ENCODE peak calls at places on chromosomes 11 and 22, in seven cellular contexts. One of them, this sample, is unnamed. For H3K79me2, the result is how much of the 10 kb centered on the place peaks cover.

GRCh38 chr22:30243671-30244465 is 2.7 kb downstream of the LIF start:
- DNase-seq in HCT116: no peak
- DNase-seq in Karpas-422: no peak
- DNase-seq in mesendoderm: no peak
- DNase-seq in MM.1S: no peak
- DNase-seq in DND-41: no peak
- DNase-seq in trophoblast cell: no peak
- DNase-seq in this sample: no peak

GRCh38 chr22:41469218-41469851 is 418 bp downstream of the ACO2 start:
- DNase-seq in HCT116: no peak
- DNase-seq in MM.1S: peak
- DNase-seq in DND-41: no peak
- DNase-seq in trophoblast cell: no peak
- DNase-seq in Karpas-422: peak
- DNase-seq in mesendoderm: peak
- DNase-seq in this sample: no peak

GRCh38 chr22:25149014-25149413 is 50.6 kb upstream of the CRYBB3 start:
- DNase-seq in DND-41: no peak
- DNase-seq in Karpas-422: no peak
- DNase-seq in HCT116: no peak
- DNase-seq in MM.1S: no peak
- DNase-seq in trophoblast cell: no peak
- DNase-seq in mesendoderm: no peak
- DNase-seq in this sample: no peak

GRCh38 chr11:36622431-36623136 is 24.5 kb upstream of the RAG2 start:
- DNase-seq in MM.1S: peak
- DNase-seq in Karpas-422: peak
- DNase-seq in DND-41: peak
- DNase-seq in HCT116: peak
- DNase-seq in trophoblast cell: no peak
- DNase-seq in mesendoderm: no peak
- DNase-seq in this sample: peak

GRCh38 chr11:47070769-47071168 is 105.9 kb downstream of the ARFGAP2 start:
- DNase-seq in trophoblast cell: no peak
- DNase-seq in HCT116: no peak
- DNase-seq in Karpas-422: no peak
- DNase-seq in mesendoderm: no peak
- DNase-seq in DND-41: no peak
- DNase-seq in MM.1S: no peak
- DNase-seq in this sample: no peak

GRCh38 chr11:91707652-91708051 is 517.0 kb upstream of the FAT3 start:
- DNase-seq in Karpas-422: no peak
- DNase-seq in HCT116: no peak
- DNase-seq in mesendoderm: no peak
- DNase-seq in trophoblast cell: no peak
- DNase-seq in MM.1S: no peak
- DNase-seq in DND-41: no peak
- DNase-seq in this sample: no peak

GRCh38 chr22:30979932-30980331 is 10.9 kb downstream of the TUG1 start:
- DNase-seq in Karpas-422: no peak
- DNase-seq in MM.1S: no peak
- DNase-seq in DND-41: no peak
- DNase-seq in trophoblast cell: no peak
- DNase-seq in mesendoderm: peak
- DNase-seq in HCT116: no peak
- DNase-seq in this sample: no peak

GRCh38 chr11:111736191-111736590 is 30.0 kb downstream of the PPP2R1B start:
- DNase-seq in trophoblast cell: peak
- DNase-seq in MM.1S: no peak
- DNase-seq in mesendoderm: no peak
- DNase-seq in HCT116: no peak
- DNase-seq in Karpas-422: no peak
- DNase-seq in DND-41: no peak
- DNase-seq in this sample: peak

GRCh38 chr22:38248280-38248679 is 24.5 kb downstream of the TMEM184B start:
- DNase-seq in mesendoderm: no peak
- DNase-seq in DND-41: no peak
- DNase-seq in trophoblast cell: no peak
- DNase-seq in MM.1S: no peak
- DNase-seq in Karpas-422: no peak
- DNase-seq in HCT116: no peak
- DNase-seq in this sample: no peak

GRCh38 chr11:13169709-13170108 is 107.9 kb upstream of the BMAL1 start:
- DNase-seq in DND-41: no peak
- DNase-seq in HCT116: peak
- DNase-seq in mesendoderm: no peak
- DNase-seq in trophoblast cell: no peak
- DNase-seq in MM.1S: no peak
- DNase-seq in Karpas-422: no peak
- DNase-seq in this sample: peak

GRCh38 chr22:20652130-20652529 is 121.8 kb upstream of the SERPIND1 start:
- DNase-seq in DND-41: no peak
- DNase-seq in trophoblast cell: no peak
- DNase-seq in HCT116: no peak
- DNase-seq in MM.1S: no peak
- DNase-seq in mesendoderm: no peak
- DNase-seq in Karpas-422: no peak
- DNase-seq in this sample: no peak

GRCh38 chr22:44975444-44976262 is 34.2 kb downstream of the PHF21B start:
- DNase-seq in MM.1S: peak
- DNase-seq in trophoblast cell: peak
- DNase-seq in HCT116: peak
- DNase-seq in DND-41: peak
- DNase-seq in Karpas-422: peak
- DNase-seq in mesendoderm: peak
- DNase-seq in this sample: peak

GRCh38 chr22:22939537-22940368 is 52.1 kb downstream of the IGLL5 start:
- DNase-seq in MM.1S: no peak
- DNase-seq in DND-41: no peak
- DNase-seq in Karpas-422: no peak
- DNase-seq in mesendoderm: no peak
- DNase-seq in HCT116: no peak
- DNase-seq in trophoblast cell: no peak
- DNase-seq in this sample: no peak

GRCh38 chr11:90717522-90717921 is 494.7 kb upstream of the CHORDC1 start:
- DNase-seq in HCT116: no peak
- DNase-seq in MM.1S: no peak
- DNase-seq in mesendoderm: no peak
- DNase-seq in trophoblast cell: no peak
- DNase-seq in DND-41: no peak
- DNase-seq in Karpas-422: no peak
- DNase-seq in this sample: no peak

GRCh38 chr11:72395993-72396392 is 38.3 kb downstream of the CLPB start:
- DNase-seq in trophoblast cell: no peak
- DNase-seq in HCT116: no peak
- DNase-seq in DND-41: no peak
- DNase-seq in mesendoderm: no peak
- DNase-seq in Karpas-422: no peak
- DNase-seq in MM.1S: no peak
- DNase-seq in this sample: no peak

GRCh38 chr11:33453225-33453624 is 196.0 kb downstream of the HIPK3 start:
- DNase-seq in trophoblast cell: no peak
- DNase-seq in MM.1S: no peak
- DNase-seq in HCT116: no peak
- DNase-seq in mesendoderm: no peak
- DNase-seq in DND-41: no peak
- DNase-seq in Karpas-422: no peak
- DNase-seq in this sample: peak
- H3K9ac ChIP-seq in trophoblast cell: no peak
- H3K9ac ChIP-seq in MM.1S: no peak
- H3K9ac ChIP-seq in HCT116: no peak
- H3K9ac ChIP-seq in mesendoderm: no peak
- H3K9ac ChIP-seq in DND-41: no peak
- H3K9ac ChIP-seq in Karpas-422: no peak
- H3K9ac ChIP-seq in this sample: peak

GRCh38 chr22:27760474-27760873 is 41.1 kb downstream of the MN1 start:
- DNase-seq in HCT116: no peak
- DNase-seq in MM.1S: no peak
- DNase-seq in DND-41: no peak
- DNase-seq in mesendoderm: no peak
- DNase-seq in trophoblast cell: no peak
- DNase-seq in Karpas-422: no peak
- DNase-seq in this sample: no peak

GRCh38 chr22:27757928-27758525 is 43.5 kb downstream of the MN1 start:
- DNase-seq in trophoblast cell: no peak
- DNase-seq in DND-41: no peak
- DNase-seq in Karpas-422: no peak
- DNase-seq in HCT116: no peak
- DNase-seq in mesendoderm: no peak
- DNase-seq in MM.1S: no peak
- DNase-seq in this sample: no peak

GRCh38 chr22:27764722-27765236 is 36.8 kb downstream of the MN1 start:
- DNase-seq in DND-41: no peak
- DNase-seq in MM.1S: no peak
- DNase-seq in mesendoderm: no peak
- DNase-seq in trophoblast cell: no peak
- DNase-seq in Karpas-422: no peak
- DNase-seq in HCT116: no peak
- DNase-seq in this sample: no peak

GRCh38 chr22:27761652-27762051 is 39.9 kb downstream of the MN1 start:
- DNase-seq in Karpas-422: no peak
- DNase-seq in trophoblast cell: no peak
- DNase-seq in MM.1S: no peak
- DNase-seq in mesendoderm: no peak
- DNase-seq in DND-41: no peak
- DNase-seq in HCT116: no peak
- DNase-seq in this sample: no peak

DNA sequence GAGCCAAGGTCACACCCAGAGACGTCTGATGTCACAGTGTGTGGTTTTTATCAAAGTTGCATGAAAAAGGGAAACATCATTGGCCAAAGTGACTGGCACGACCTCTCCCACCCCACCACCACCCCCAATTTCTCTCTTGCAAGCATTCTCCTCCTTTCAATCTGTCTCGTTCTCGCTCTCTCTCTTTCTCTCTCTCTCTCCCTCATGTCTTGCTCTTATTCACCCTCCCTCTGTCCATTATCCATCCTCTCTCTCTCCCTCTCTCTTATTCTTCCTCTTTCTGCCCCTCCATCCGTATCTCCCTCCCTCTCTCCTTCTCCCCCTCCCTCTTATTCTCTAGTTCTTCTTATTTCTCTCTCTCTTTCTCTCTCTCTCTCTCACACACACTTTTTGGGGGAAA is 40.5 kb downstream of the MN1 start:
- DNase-seq in MM.1S: no peak
- DNase-seq in HCT116: no peak
- DNase-seq in Karpas-422: no peak
- DNase-seq in DND-41: no peak
- DNase-seq in mesendoderm: no peak
- DNase-seq in trophoblast cell: no peak
- DNase-seq in this sample: no peak
- H3K4me3 ChIP-seq in MM.1S: no peak
- H3K4me3 ChIP-seq in HCT116: no peak
- H3K4me3 ChIP-seq in Karpas-422: no peak
- H3K4me3 ChIP-seq in DND-41: no peak
- H3K4me3 ChIP-seq in mesendoderm: no peak
- H3K4me3 ChIP-seq in trophoblast cell: no peak
- H3K4me3 ChIP-seq in this sample: no peak

DNA sequence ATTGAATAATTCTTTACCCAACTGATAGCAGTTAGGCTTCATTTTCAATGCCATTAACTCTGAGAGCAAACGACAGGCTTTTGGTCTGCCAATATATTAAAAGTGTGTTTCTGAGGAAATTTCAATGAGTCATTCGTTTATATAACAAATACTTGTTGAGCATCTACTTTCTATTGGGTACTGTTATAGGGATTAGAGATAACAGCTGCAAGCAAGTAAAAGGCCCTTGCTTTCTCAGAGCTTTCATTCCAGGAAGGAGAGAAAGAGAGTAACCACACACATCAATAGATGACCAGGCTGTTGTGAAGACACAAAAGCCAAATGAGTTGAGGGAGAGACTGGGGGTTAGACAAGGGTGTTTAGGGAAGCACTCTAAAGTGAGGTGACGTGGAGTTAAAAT is 35.7 kb downstream of the CD44 start:
- DNase-seq in MM.1S: no peak
- DNase-seq in DND-41: peak
- DNase-seq in trophoblast cell: no peak
- DNase-seq in mesendoderm: no peak
- DNase-seq in Karpas-422: no peak
- DNase-seq in HCT116: no peak
- DNase-seq in this sample: peak
- H3K79me2 ChIP-seq in MM.1S: half or more
- H3K79me2 ChIP-seq in DND-41: half or more
- H3K79me2 ChIP-seq in trophoblast cell: under half
- H3K79me2 ChIP-seq in mesendoderm: under half
- H3K79me2 ChIP-seq in Karpas-422: under half
- H3K79me2 ChIP-seq in HCT116: half or more
- H3K79me2 ChIP-seq in this sample: half or more

GRCh38 chr22:37195921-37196320 is 7.9 kb upstream of the C1QTNF6 start:
- DNase-seq in trophoblast cell: peak
- DNase-seq in MM.1S: no peak
- DNase-seq in Karpas-422: no peak
- DNase-seq in DND-41: no peak
- DNase-seq in mesendoderm: peak
- DNase-seq in HCT116: no peak
- DNase-seq in this sample: no peak

GRCh38 chr22:37196539-37197450 is 8.7 kb upstream of the C1QTNF6 start:
- DNase-seq in Karpas-422: no peak
- DNase-seq in HCT116: peak
- DNase-seq in mesendoderm: peak
- DNase-seq in trophoblast cell: peak
- DNase-seq in MM.1S: no peak
- DNase-seq in DND-41: no peak
- DNase-seq in this sample: peak

GRCh38 chr22:37198290-37199102 is 10.4 kb upstream of the C1QTNF6 start:
- DNase-seq in MM.1S: peak
- DNase-seq in trophoblast cell: peak
- DNase-seq in mesendoderm: peak
- DNase-seq in DND-41: peak
- DNase-seq in HCT116: peak
- DNase-seq in Karpas-422: peak
- DNase-seq in this sample: no peak

GRCh38 chr22:37199103-37199838 is 11.2 kb upstream of the C1QTNF6 start:
- DNase-seq in trophoblast cell: peak
- DNase-seq in mesendoderm: peak
- DNase-seq in MM.1S: peak
- DNase-seq in HCT116: peak
- DNase-seq in DND-41: peak
- DNase-seq in Karpas-422: peak
- DNase-seq in this sample: peak

DNA sequence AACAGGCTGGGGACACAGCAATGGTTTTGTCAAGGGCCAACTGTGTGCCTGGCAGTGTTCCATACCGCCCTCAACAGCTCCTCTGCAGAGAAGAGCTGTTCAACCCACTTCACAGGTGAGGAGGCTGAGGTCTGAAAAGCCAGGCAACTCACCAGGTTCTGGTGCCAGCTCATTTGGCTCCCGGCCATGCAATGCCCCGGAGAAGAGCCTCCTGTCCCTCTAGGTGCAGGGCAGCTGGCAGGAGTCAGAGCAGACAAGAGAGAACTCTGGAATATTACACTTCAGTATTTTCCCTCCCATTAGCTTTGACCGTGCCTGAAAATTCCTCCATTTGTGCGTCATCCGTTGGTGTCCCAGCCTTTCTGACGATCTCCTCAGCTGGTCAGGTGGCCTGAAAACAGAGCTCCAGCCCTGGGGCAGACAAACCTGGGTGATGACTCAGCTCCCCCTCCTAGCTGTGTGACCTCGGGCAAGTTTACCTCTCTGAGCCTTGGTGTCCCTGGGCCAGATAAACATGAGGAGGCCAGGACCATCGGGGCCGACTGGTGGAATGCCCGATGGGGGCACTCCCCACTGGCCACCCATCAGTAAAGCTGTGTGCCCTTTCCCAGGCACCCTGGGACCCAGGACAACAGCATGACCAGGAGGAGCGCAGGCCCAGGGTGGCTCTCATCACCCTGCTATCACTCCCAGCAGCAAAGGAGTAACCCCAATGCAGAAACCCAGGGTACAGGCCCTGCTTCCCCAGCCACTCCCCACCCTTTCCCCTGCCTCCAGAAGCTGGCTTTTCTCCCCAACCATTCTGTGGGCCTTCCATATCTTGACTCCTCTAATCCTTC is 9.6 kb upstream of the C1QTNF6 start:
- DNase-seq in HCT116: peak
- DNase-seq in MM.1S: no peak
- DNase-seq in Karpas-422: no peak
- DNase-seq in trophoblast cell: peak
- DNase-seq in mesendoderm: peak
- DNase-seq in DND-41: no peak
- DNase-seq in this sample: peak
- H3K9ac ChIP-seq in HCT116: peak
- H3K9ac ChIP-seq in MM.1S: peak
- H3K9ac ChIP-seq in Karpas-422: peak
- H3K9ac ChIP-seq in trophoblast cell: no peak
- H3K9ac ChIP-seq in mesendoderm: peak
- H3K9ac ChIP-seq in DND-41: peak
- H3K9ac ChIP-seq in this sample: peak

This sample was measured in astrocyte.